ENCODE peak calls at places on chromosomes 6 and 20, in ten cellular contexts. One of them, this sample, is unnamed.

GRCh38 chr6:33878541-33878940 is 74.7 kb upstream of the MLN start:
- DNase-seq in EH: no peak
- DNase-seq in effector CD4-positive, alpha-beta T cell: no peak
- DNase-seq in sciatic nerve: no peak
- DNase-seq in stimulated activated CD4-positive, alpha-beta T cell treated with anti-CD3 and anti-CD28 coated beads, Interleukin-2, amount 100 ng/mL, for 4 hours: no peak
- DNase-seq in mucosa of gallbladder: peak; percentile 30
- DNase-seq in activated CD8-positive, alpha-beta memory T cell treated with anti-CD3 and anti-CD28 coated beads for 1 hour: no peak
- DNase-seq in CD8-positive, alpha-beta T cell: no peak
- DNase-seq in heart right ventricle: no peak
- DNase-seq in fibroblast of lung: no peak
- DNase-seq in this sample: no peak

GRCh38 chr20:45402946-45403345 is 5.1 kb upstream of the DBNDD2 start:
- DNase-seq in sciatic nerve: no peak
- DNase-seq in EH: peak; percentile 16
- DNase-seq in fibroblast of lung: no peak
- DNase-seq in effector CD4-positive, alpha-beta T cell: no peak
- DNase-seq in mucosa of gallbladder: no peak
- DNase-seq in activated CD8-positive, alpha-beta memory T cell treated with anti-CD3 and anti-CD28 coated beads for 1 hour: no peak
- DNase-seq in stimulated activated CD4-positive, alpha-beta T cell treated with anti-CD3 and anti-CD28 coated beads, Interleukin-2, amount 100 ng/mL, for 4 hours: no peak
- DNase-seq in heart right ventricle: no peak
- DNase-seq in CD8-positive, alpha-beta T cell: no peak
- DNase-seq in this sample: peak; percentile 23

GRCh38 chr6:4322134-4322845 is 186.9 kb upstream of the ECI2 start:
- DNase-seq in stimulated activated CD4-positive, alpha-beta T cell treated with anti-CD3 and anti-CD28 coated beads, Interleukin-2, amount 100 ng/mL, for 4 hours: no peak
- DNase-seq in heart right ventricle: no peak
- DNase-seq in effector CD4-positive, alpha-beta T cell: no peak
- DNase-seq in fibroblast of lung: no peak
- DNase-seq in sciatic nerve: no peak
- DNase-seq in CD8-positive, alpha-beta T cell: no peak
- DNase-seq in mucosa of gallbladder: no peak
- DNase-seq in activated CD8-positive, alpha-beta memory T cell treated with anti-CD3 and anti-CD28 coated beads for 1 hour: no peak
- DNase-seq in EH: no peak
- DNase-seq in this sample: no peak

GRCh38 chr20:57133926-57134650 is 132.4 kb downstream of the BMP7 start:
- DNase-seq in effector CD4-positive, alpha-beta T cell: no peak
- DNase-seq in heart right ventricle: no peak
- DNase-seq in stimulated activated CD4-positive, alpha-beta T cell treated with anti-CD3 and anti-CD28 coated beads, Interleukin-2, amount 100 ng/mL, for 4 hours: no peak
- DNase-seq in activated CD8-positive, alpha-beta memory T cell treated with anti-CD3 and anti-CD28 coated beads for 1 hour: no peak
- DNase-seq in sciatic nerve: no peak
- DNase-seq in fibroblast of lung: no peak
- DNase-seq in EH: peak; percentile 12
- DNase-seq in CD8-positive, alpha-beta T cell: no peak
- DNase-seq in mucosa of gallbladder: no peak
- DNase-seq in this sample: no peak

GRCh38 chr6:21739838-21740237 is 146.3 kb downstream of the SOX4 start:
- DNase-seq in heart right ventricle: no peak
- DNase-seq in stimulated activated CD4-positive, alpha-beta T cell treated with anti-CD3 and anti-CD28 coated beads, Interleukin-2, amount 100 ng/mL, for 4 hours: no peak
- DNase-seq in effector CD4-positive, alpha-beta T cell: no peak
- DNase-seq in CD8-positive, alpha-beta T cell: no peak
- DNase-seq in activated CD8-positive, alpha-beta memory T cell treated with anti-CD3 and anti-CD28 coated beads for 1 hour: no peak
- DNase-seq in EH: no peak
- DNase-seq in sciatic nerve: no peak
- DNase-seq in fibroblast of lung: peak; percentile 36
- DNase-seq in mucosa of gallbladder: no peak
- DNase-seq in this sample: no peak

GRCh38 chr6:30500421-30501069 is 11.2 kb downstream of the HLA-E start:
- DNase-seq in effector CD4-positive, alpha-beta T cell: no peak
- DNase-seq in activated CD8-positive, alpha-beta memory T cell treated with anti-CD3 and anti-CD28 coated beads for 1 hour: no peak
- DNase-seq in EH: peak; percentile 63
- DNase-seq in fibroblast of lung: peak; percentile 13
- DNase-seq in mucosa of gallbladder: no peak
- DNase-seq in heart right ventricle: no peak
- DNase-seq in sciatic nerve: no peak
- DNase-seq in stimulated activated CD4-positive, alpha-beta T cell treated with anti-CD3 and anti-CD28 coated beads, Interleukin-2, amount 100 ng/mL, for 4 hours: no peak
- DNase-seq in CD8-positive, alpha-beta T cell: no peak
- DNase-seq in this sample: peak; percentile 22

GRCh38 chr6:156498696-156499095 is 278.5 kb upstream of the ARID1B start:
- DNase-seq in sciatic nerve: no peak
- DNase-seq in effector CD4-positive, alpha-beta T cell: no peak
- DNase-seq in heart right ventricle: no peak
- DNase-seq in CD8-positive, alpha-beta T cell: no peak
- DNase-seq in fibroblast of lung: no peak
- DNase-seq in activated CD8-positive, alpha-beta memory T cell treated with anti-CD3 and anti-CD28 coated beads for 1 hour: no peak
- DNase-seq in EH: no peak
- DNase-seq in mucosa of gallbladder: no peak
- DNase-seq in stimulated activated CD4-positive, alpha-beta T cell treated with anti-CD3 and anti-CD28 coated beads, Interleukin-2, amount 100 ng/mL, for 4 hours: no peak
- DNase-seq in this sample: no peak

GRCh38 chr6:144877118-144877517 is 592.0 kb downstream of the UTRN start:
- DNase-seq in fibroblast of lung: no peak
- DNase-seq in EH: no peak
- DNase-seq in effector CD4-positive, alpha-beta T cell: no peak
- DNase-seq in activated CD8-positive, alpha-beta memory T cell treated with anti-CD3 and anti-CD28 coated beads for 1 hour: no peak
- DNase-seq in heart right ventricle: no peak
- DNase-seq in CD8-positive, alpha-beta T cell: no peak
- DNase-seq in mucosa of gallbladder: no peak
- DNase-seq in sciatic nerve: no peak
- DNase-seq in stimulated activated CD4-positive, alpha-beta T cell treated with anti-CD3 and anti-CD28 coated beads, Interleukin-2, amount 100 ng/mL, for 4 hours: no peak
- DNase-seq in this sample: no peak

GRCh38 chr6:36128793-36129192 is 1.5 kb upstream of the MAPK13 start:
- DNase-seq in fibroblast of lung: no peak
- DNase-seq in EH: no peak
- DNase-seq in heart right ventricle: no peak
- DNase-seq in CD8-positive, alpha-beta T cell: no peak
- DNase-seq in mucosa of gallbladder: no peak
- DNase-seq in activated CD8-positive, alpha-beta memory T cell treated with anti-CD3 and anti-CD28 coated beads for 1 hour: no peak
- DNase-seq in effector CD4-positive, alpha-beta T cell: no peak
- DNase-seq in stimulated activated CD4-positive, alpha-beta T cell treated with anti-CD3 and anti-CD28 coated beads, Interleukin-2, amount 100 ng/mL, for 4 hours: no peak
- DNase-seq in sciatic nerve: no peak
- DNase-seq in this sample: no peak

GRCh38 chr20:45817652-45818194 is 5.3 kb downstream of the UBE2C start:
- DNase-seq in fibroblast of lung: peak; percentile 94
- DNase-seq in stimulated activated CD4-positive, alpha-beta T cell treated with anti-CD3 and anti-CD28 coated beads, Interleukin-2, amount 100 ng/mL, for 4 hours: no peak
- DNase-seq in sciatic nerve: no peak
- DNase-seq in EH: peak; percentile 89
- DNase-seq in CD8-positive, alpha-beta T cell: no peak
- DNase-seq in activated CD8-positive, alpha-beta memory T cell treated with anti-CD3 and anti-CD28 coated beads for 1 hour: no peak
- DNase-seq in mucosa of gallbladder: no peak
- DNase-seq in heart right ventricle: no peak
- DNase-seq in effector CD4-positive, alpha-beta T cell: no peak
- DNase-seq in this sample: peak; percentile 47

GRCh38 chr6:159916752-159917151 is 26.0 kb downstream of the MAS1 start:
- DNase-seq in CD8-positive, alpha-beta T cell: no peak
- DNase-seq in fibroblast of lung: no peak
- DNase-seq in sciatic nerve: no peak
- DNase-seq in EH: no peak
- DNase-seq in activated CD8-positive, alpha-beta memory T cell treated with anti-CD3 and anti-CD28 coated beads for 1 hour: no peak
- DNase-seq in mucosa of gallbladder: no peak
- DNase-seq in effector CD4-positive, alpha-beta T cell: no peak
- DNase-seq in heart right ventricle: no peak
- DNase-seq in stimulated activated CD4-positive, alpha-beta T cell treated with anti-CD3 and anti-CD28 coated beads, Interleukin-2, amount 100 ng/mL, for 4 hours: no peak
- DNase-seq in this sample: no peak

GRCh38 chr20:4472906-4473305 is 248.8 kb upstream of the PRND start:
- DNase-seq in EH: peak; percentile 51
- DNase-seq in effector CD4-positive, alpha-beta T cell: no peak
- DNase-seq in stimulated activated CD4-positive, alpha-beta T cell treated with anti-CD3 and anti-CD28 coated beads, Interleukin-2, amount 100 ng/mL, for 4 hours: no peak
- DNase-seq in CD8-positive, alpha-beta T cell: no peak
- DNase-seq in sciatic nerve: no peak
- DNase-seq in activated CD8-positive, alpha-beta memory T cell treated with anti-CD3 and anti-CD28 coated beads for 1 hour: no peak
- DNase-seq in fibroblast of lung: peak; percentile 20
- DNase-seq in heart right ventricle: no peak
- DNase-seq in mucosa of gallbladder: no peak
- DNase-seq in this sample: no peak

GRCh38 chr20:44586986-44587980 is 4.9 kb downstream of the PKIG start:
- DNase-seq in fibroblast of lung: no peak
- DNase-seq in activated CD8-positive, alpha-beta memory T cell treated with anti-CD3 and anti-CD28 coated beads for 1 hour: no peak
- DNase-seq in stimulated activated CD4-positive, alpha-beta T cell treated with anti-CD3 and anti-CD28 coated beads, Interleukin-2, amount 100 ng/mL, for 4 hours: no peak
- DNase-seq in sciatic nerve: no peak
- DNase-seq in heart right ventricle: no peak
- DNase-seq in effector CD4-positive, alpha-beta T cell: no peak
- DNase-seq in CD8-positive, alpha-beta T cell: no peak
- DNase-seq in mucosa of gallbladder: no peak
- DNase-seq in EH: peak; percentile 42
- DNase-seq in this sample: no peak

GRCh38 chr6:15247750-15248450 is 2.0 kb downstream of the JARID2 start:
- DNase-seq in CD8-positive, alpha-beta T cell: peak; percentile 75
- DNase-seq in sciatic nerve: peak; percentile 77
- DNase-seq in heart right ventricle: peak; percentile 65
- DNase-seq in effector CD4-positive, alpha-beta T cell: peak; percentile 19
- DNase-seq in activated CD8-positive, alpha-beta memory T cell treated with anti-CD3 and anti-CD28 coated beads for 1 hour: no peak
- DNase-seq in EH: peak; percentile 87
- DNase-seq in mucosa of gallbladder: peak; percentile 42
- DNase-seq in stimulated activated CD4-positive, alpha-beta T cell treated with anti-CD3 and anti-CD28 coated beads, Interleukin-2, amount 100 ng/mL, for 4 hours: peak; percentile 30
- DNase-seq in fibroblast of lung: peak; percentile 72
- DNase-seq in this sample: peak; percentile 73

GRCh38 chr6:170250451-170250850 is 40.4 kb downstream of the DLL1 start:
- DNase-seq in CD8-positive, alpha-beta T cell: no peak
- DNase-seq in effector CD4-positive, alpha-beta T cell: no peak
- DNase-seq in mucosa of gallbladder: no peak
- DNase-seq in EH: no peak
- DNase-seq in fibroblast of lung: no peak
- DNase-seq in stimulated activated CD4-positive, alpha-beta T cell treated with anti-CD3 and anti-CD28 coated beads, Interleukin-2, amount 100 ng/mL, for 4 hours: no peak
- DNase-seq in heart right ventricle: no peak
- DNase-seq in sciatic nerve: no peak
- DNase-seq in activated CD8-positive, alpha-beta memory T cell treated with anti-CD3 and anti-CD28 coated beads for 1 hour: no peak
- DNase-seq in this sample: no peak

GRCh38 chr6:134063121-134063965 is 10.9 kb upstream of the SLC2A12 start:
- DNase-seq in effector CD4-positive, alpha-beta T cell: no peak
- DNase-seq in activated CD8-positive, alpha-beta memory T cell treated with anti-CD3 and anti-CD28 coated beads for 1 hour: no peak
- DNase-seq in sciatic nerve: no peak
- DNase-seq in mucosa of gallbladder: no peak
- DNase-seq in CD8-positive, alpha-beta T cell: no peak
- DNase-seq in fibroblast of lung: no peak
- DNase-seq in EH: no peak
- DNase-seq in heart right ventricle: no peak
- DNase-seq in stimulated activated CD4-positive, alpha-beta T cell treated with anti-CD3 and anti-CD28 coated beads, Interleukin-2, amount 100 ng/mL, for 4 hours: no peak
- DNase-seq in this sample: no peak

This sample was measured in HFFc6.